ENCODE peak calls at places on chromosomes 16 and 17, in four cellular contexts. One of them, this sample, is unnamed. For H3K4me1 and H3K9me3, the result is how much of the 10 kb centered on the place peaks cover.

GRCh38 chr16:83706394-83706793 is 101.4 kb upstream of the HSBP1 start:
- DNase-seq in neural progenitor cell: no peak
- DNase-seq in endodermal cell: no peak
- DNase-seq in upper lobe of right lung: no peak
- DNase-seq in this sample: no peak

GRCh38 chr16:19210175-19210924 is 42.3 kb downstream of the SYT17 start:
- DNase-seq in upper lobe of right lung: no peak
- DNase-seq in endodermal cell: no peak
- DNase-seq in neural progenitor cell: no peak
- DNase-seq in this sample: no peak

GRCh38 chr17:4533522-4534502 is 21.4 kb downstream of the MYBBP1A start:
- DNase-seq in neural progenitor cell: peak
- DNase-seq in upper lobe of right lung: no peak
- DNase-seq in endodermal cell: peak
- DNase-seq in this sample: peak

GRCh38 chr17:17523714-17524075 is 27.5 kb upstream of the RASD1 start:
- DNase-seq in upper lobe of right lung: no peak
- DNase-seq in endodermal cell: no peak
- DNase-seq in neural progenitor cell: no peak
- DNase-seq in this sample: no peak

GRCh38 chr16:56286819-56287218 is 95.5 kb downstream of the GNAO1 start:
- DNase-seq in neural progenitor cell: no peak
- DNase-seq in endodermal cell: no peak
- DNase-seq in upper lobe of right lung: no peak
- DNase-seq in this sample: no peak

GRCh38 chr17:17073627-17074521 is 31.6 kb downstream of the MPRIP start:
- DNase-seq in neural progenitor cell: no peak
- DNase-seq in endodermal cell: no peak
- DNase-seq in upper lobe of right lung: peak
- DNase-seq in this sample: peak

GRCh38 chr16:59296002-59296401 is 561.9 kb upstream of the GOT2 start:
- DNase-seq in upper lobe of right lung: no peak
- DNase-seq in endodermal cell: peak
- DNase-seq in neural progenitor cell: peak
- DNase-seq in this sample: no peak

GRCh38 chr16:20803561-20804214 is 2.6 kb downstream of the ERI2 start:
- DNase-seq in neural progenitor cell: no peak
- DNase-seq in upper lobe of right lung: no peak
- DNase-seq in endodermal cell: no peak
- DNase-seq in this sample: no peak

GRCh38 chr17:49553676-49554335 is 21.9 kb upstream of the NXPH3 start:
- DNase-seq in endodermal cell: no peak
- DNase-seq in neural progenitor cell: peak
- DNase-seq in upper lobe of right lung: no peak
- DNase-seq in this sample: no peak

GRCh38 chr16:17939052-17939673 is 397.4 kb downstream of the NPIPA8 start:
- DNase-seq in endodermal cell: no peak
- DNase-seq in neural progenitor cell: no peak
- DNase-seq in upper lobe of right lung: no peak
- DNase-seq in this sample: no peak

GRCh38 chr16:57911711-57912110 is 59.2 kb downstream of the CNGB1 start:
- DNase-seq in upper lobe of right lung: no peak
- DNase-seq in neural progenitor cell: no peak
- DNase-seq in endodermal cell: no peak
- DNase-seq in this sample: no peak

GRCh38 chr16:1773703-1774455 is 945 bp upstream of the MRPS34 start:
- DNase-seq in neural progenitor cell: no peak
- DNase-seq in upper lobe of right lung: no peak
- DNase-seq in endodermal cell: no peak
- DNase-seq in this sample: no peak

GRCh38 chr17:29138991-29139682 is 41.1 kb downstream of the MYO18A start:
- DNase-seq in upper lobe of right lung: no peak
- DNase-seq in endodermal cell: no peak
- DNase-seq in neural progenitor cell: no peak
- DNase-seq in this sample: peak

GRCh38 chr16:28528463-28528867 is 10.3 kb downstream of the NUPR1 start:
- DNase-seq in endodermal cell: no peak
- DNase-seq in upper lobe of right lung: no peak
- DNase-seq in neural progenitor cell: no peak
- DNase-seq in this sample: no peak

GRCh38 chr16:15726715-15727114 is 76.7 kb downstream of the NDE1 start:
- DNase-seq in upper lobe of right lung: no peak
- DNase-seq in neural progenitor cell: no peak
- DNase-seq in endodermal cell: no peak
- DNase-seq in this sample: peak

GRCh38 chr17:50326831-50327364 is 19.0 kb upstream of the XYLT2 start:
- DNase-seq in upper lobe of right lung: no peak
- DNase-seq in endodermal cell: peak
- DNase-seq in neural progenitor cell: no peak
- DNase-seq in this sample: no peak

GRCh38 chr17:50871369-50871768 is 5.2 kb upstream of the TOB1 start:
- DNase-seq in upper lobe of right lung: no peak
- DNase-seq in neural progenitor cell: no peak
- DNase-seq in endodermal cell: no peak
- DNase-seq in this sample: no peak

GRCh38 chr17:2215616-2216364 is 87.8 kb downstream of the SMG6 start:
- DNase-seq in neural progenitor cell: peak
- DNase-seq in endodermal cell: peak
- DNase-seq in upper lobe of right lung: peak
- DNase-seq in this sample: peak

GRCh38 chr16:23119570-23119969 is 29.7 kb downstream of the USP31 start:
- DNase-seq in endodermal cell: no peak
- DNase-seq in upper lobe of right lung: no peak
- DNase-seq in neural progenitor cell: no peak
- DNase-seq in this sample: no peak

GRCh38 chr16:66508914-66509496 is 40.9 kb downstream of the TK2 start:
- DNase-seq in neural progenitor cell: no peak
- DNase-seq in endodermal cell: no peak
- DNase-seq in upper lobe of right lung: no peak
- DNase-seq in this sample: no peak

GRCh38 chr16:11076259-11077018 is 132.1 kb downstream of the CLEC16A start:
- DNase-seq in neural progenitor cell: peak
- DNase-seq in endodermal cell: no peak
- DNase-seq in upper lobe of right lung: no peak
- DNase-seq in this sample: no peak

GRCh38 chr17:15516150-15516549 is 47.1 kb downstream of the TVP23C start:
- DNase-seq in upper lobe of right lung: no peak
- DNase-seq in neural progenitor cell: no peak
- DNase-seq in endodermal cell: peak
- DNase-seq in this sample: no peak

GRCh38 chr17:17661834-17662233 is 19.4 kb upstream of the RAI1 start:
- DNase-seq in endodermal cell: no peak
- DNase-seq in neural progenitor cell: peak
- DNase-seq in upper lobe of right lung: no peak
- DNase-seq in this sample: no peak

GRCh38 chr17:29136998-29137730 is 43.0 kb downstream of the MYO18A start:
- DNase-seq in neural progenitor cell: no peak
- DNase-seq in endodermal cell: no peak
- DNase-seq in upper lobe of right lung: no peak
- DNase-seq in this sample: no peak

GRCh38 chr16:11626657-11627291 is 40.1 kb upstream of the LITAF start:
- DNase-seq in upper lobe of right lung: no peak
- DNase-seq in neural progenitor cell: no peak
- DNase-seq in endodermal cell: no peak
- DNase-seq in this sample: no peak

GRCh38 chr17:17376362-17376761 is 73.2 kb downstream of the NT5M start:
- DNase-seq in endodermal cell: no peak
- DNase-seq in neural progenitor cell: no peak
- DNase-seq in upper lobe of right lung: peak
- DNase-seq in this sample: no peak

GRCh38 chr16:11240636-11241473 is 15.1 kb downstream of the SOCS1 start:
- DNase-seq in neural progenitor cell: no peak
- DNase-seq in upper lobe of right lung: no peak
- DNase-seq in endodermal cell: no peak
- DNase-seq in this sample: no peak

GRCh38 chr17:72104164-72104862 is 16.5 kb upstream of the SOX9 start:
- DNase-seq in neural progenitor cell: no peak
- DNase-seq in upper lobe of right lung: no peak
- DNase-seq in endodermal cell: peak
- DNase-seq in this sample: no peak

GRCh38 chr16:58272855-58273254 is 22.0 kb downstream of the PRSS54 start:
- DNase-seq in upper lobe of right lung: no peak
- DNase-seq in endodermal cell: no peak
- DNase-seq in neural progenitor cell: no peak
- DNase-seq in this sample: no peak

GRCh38 chr17:57436565-57436964 is 180.2 kb downstream of the MSI2 start:
- DNase-seq in neural progenitor cell: no peak
- DNase-seq in endodermal cell: no peak
- DNase-seq in upper lobe of right lung: no peak
- DNase-seq in this sample: no peak

GRCh38 chr17:57440522-57441269 is 184.4 kb downstream of the MSI2 start:
- DNase-seq in upper lobe of right lung: no peak
- DNase-seq in neural progenitor cell: peak
- DNase-seq in endodermal cell: peak
- DNase-seq in this sample: peak

GRCh38 chr17:57434361-57434760 is 178.0 kb downstream of the MSI2 start:
- DNase-seq in upper lobe of right lung: no peak
- DNase-seq in neural progenitor cell: no peak
- DNase-seq in endodermal cell: no peak
- DNase-seq in this sample: no peak

GRCh38 chr17:57441270-57441600 is 184.9 kb downstream of the MSI2 start:
- DNase-seq in upper lobe of right lung: no peak
- DNase-seq in neural progenitor cell: no peak
- DNase-seq in endodermal cell: no peak
- DNase-seq in this sample: no peak

DNA sequence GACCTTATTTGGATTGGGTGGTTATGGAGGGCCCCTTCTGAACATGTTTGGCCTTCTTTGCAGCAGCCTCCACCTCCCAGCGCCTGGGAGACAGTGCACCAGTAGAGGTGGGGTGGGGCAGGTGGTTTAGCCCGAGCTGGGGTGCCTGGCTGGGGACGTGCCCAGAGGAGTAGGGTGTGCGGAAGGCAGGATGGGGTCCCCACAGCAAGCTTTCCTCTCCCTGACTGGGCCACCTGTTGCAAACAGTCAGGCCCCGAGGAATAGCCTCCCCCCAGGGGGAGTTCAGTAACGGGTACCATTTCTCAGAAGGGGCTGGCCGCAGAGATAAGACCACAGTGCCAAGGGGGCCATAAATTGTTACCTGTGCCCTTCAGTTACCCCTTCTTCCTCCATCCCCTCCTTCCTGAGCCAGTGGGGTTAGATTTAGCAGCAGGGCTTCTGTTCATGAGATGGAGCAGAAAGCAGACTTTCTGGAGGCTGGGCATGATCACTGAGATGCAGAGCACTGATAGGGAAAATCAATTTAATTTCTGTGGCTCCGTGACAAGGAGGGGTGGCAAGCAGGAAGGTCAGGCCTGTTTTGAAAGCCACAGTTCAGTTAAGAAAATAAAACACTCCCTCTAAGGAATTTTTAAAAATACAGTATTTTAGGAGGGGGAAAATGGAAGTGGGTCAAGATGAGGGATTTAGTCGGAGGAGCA is 181.9 kb downstream of the MSI2 start:
- DNase-seq in endodermal cell: no peak
- DNase-seq in neural progenitor cell: no peak
- DNase-seq in upper lobe of right lung: no peak
- DNase-seq in this sample: no peak
- H3K4me1 ChIP-seq in endodermal cell: under half
- H3K4me1 ChIP-seq in neural progenitor cell: under half
- H3K4me1 ChIP-seq in upper lobe of right lung: under half
- H3K4me1 ChIP-seq in this sample: under half

DNA sequence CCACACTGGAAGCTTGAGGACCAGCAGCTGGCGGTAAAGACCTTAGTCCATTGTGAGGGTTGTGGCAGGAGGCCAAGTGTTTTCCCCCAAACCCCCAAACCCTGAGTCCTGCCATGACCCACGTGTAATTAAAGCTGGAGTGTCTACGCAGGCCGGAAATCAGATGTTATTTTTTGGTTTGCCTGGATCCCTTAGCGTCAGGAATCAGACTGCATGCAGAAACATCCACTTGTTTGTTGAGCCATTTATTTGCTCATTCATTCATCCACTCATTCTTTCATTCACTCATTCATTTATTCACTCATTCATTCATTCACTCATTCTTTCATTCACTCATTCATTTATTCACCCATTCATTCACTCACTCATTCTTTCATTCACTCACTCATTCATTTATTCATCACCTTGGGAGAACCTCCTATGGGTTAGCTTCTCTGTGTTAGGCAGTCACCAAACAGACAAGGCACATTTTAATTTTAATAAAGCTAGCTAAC is 313.1 kb downstream of the MAF start:
- DNase-seq in upper lobe of right lung: no peak
- DNase-seq in neural progenitor cell: no peak
- DNase-seq in endodermal cell: no peak
- DNase-seq in this sample: no peak
- H3K4me3 ChIP-seq in upper lobe of right lung: peak
- H3K4me3 ChIP-seq in neural progenitor cell: no peak
- H3K4me3 ChIP-seq in endodermal cell: no peak
- H3K4me3 ChIP-seq in this sample: no peak

DNA sequence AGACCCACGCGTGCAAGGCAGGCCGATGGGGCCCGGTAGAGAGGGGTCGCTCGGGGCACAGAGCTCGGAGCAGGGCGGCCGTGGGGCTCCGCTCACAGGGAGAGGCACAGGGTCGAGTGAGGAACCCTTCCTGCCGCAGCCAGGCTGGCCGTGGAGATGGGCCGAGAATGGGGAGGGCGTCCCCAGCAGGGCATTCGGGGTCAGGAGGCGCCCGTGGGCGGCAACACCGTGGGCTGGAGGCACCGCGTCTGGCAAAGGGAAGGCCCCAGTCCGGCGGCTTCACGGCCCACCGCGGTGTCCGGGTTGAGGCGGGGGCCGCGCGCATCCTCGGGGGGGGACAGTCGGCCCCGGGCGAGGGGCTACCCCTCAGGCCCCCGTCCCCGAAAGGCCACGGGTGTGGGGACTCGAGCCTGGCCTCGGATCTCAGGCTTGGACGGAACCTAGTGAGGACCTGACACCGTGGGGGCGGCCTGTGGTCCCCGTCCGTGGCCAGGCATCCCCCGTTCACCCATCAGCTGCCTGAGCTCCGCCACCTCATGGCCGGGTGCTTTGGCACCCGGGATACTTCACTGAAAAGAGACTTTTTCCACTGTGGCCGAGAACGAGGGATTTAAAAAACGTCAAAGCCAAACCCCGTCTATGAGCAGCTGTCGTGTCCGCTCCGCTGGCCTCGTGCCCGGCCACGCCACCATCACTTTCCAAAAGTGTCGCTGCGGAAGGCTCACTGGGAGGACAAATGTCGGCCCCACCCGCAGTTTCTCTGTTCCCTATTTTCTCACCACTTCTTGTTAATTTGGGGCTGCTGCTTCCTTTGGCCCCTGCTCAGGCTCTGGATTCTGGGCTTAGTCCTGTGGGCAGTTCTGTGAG is 73.6 kb downstream of the METRNL start:
- DNase-seq in endodermal cell: peak
- DNase-seq in neural progenitor cell: no peak
- DNase-seq in upper lobe of right lung: no peak
- DNase-seq in this sample: peak
- H3K9me3 ChIP-seq in endodermal cell: under half
- H3K9me3 ChIP-seq in neural progenitor cell: under half
- H3K9me3 ChIP-seq in upper lobe of right lung: under half
- H3K9me3 ChIP-seq in this sample: under half

DNA sequence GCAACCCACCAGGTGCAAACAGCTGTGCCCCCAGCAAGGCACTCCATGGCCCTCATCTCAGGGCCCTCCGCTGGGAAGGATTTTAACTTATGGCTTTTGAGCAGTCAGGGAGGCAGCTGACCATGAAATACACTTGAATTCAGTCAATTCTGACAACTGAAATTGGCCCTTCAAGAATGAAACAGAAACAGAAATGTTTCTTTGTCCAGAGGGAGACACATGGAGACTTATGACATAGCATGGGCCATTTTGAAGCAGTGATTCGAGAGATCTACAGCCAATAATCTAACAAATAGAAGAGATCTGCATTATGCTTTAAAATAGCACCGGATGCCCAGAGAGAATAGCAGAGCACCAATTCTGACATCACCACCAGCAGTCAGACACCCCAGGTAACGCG is 7.5 kb downstream of the CACNG1 start:
- DNase-seq in neural progenitor cell: no peak
- DNase-seq in endodermal cell: no peak
- DNase-seq in upper lobe of right lung: no peak
- DNase-seq in this sample: no peak
- H3K4me1 ChIP-seq in neural progenitor cell: under half
- H3K4me1 ChIP-seq in endodermal cell: under half
- H3K4me1 ChIP-seq in upper lobe of right lung: under half
- H3K4me1 ChIP-seq in this sample: under half

This sample was measured in mucosa of descending colon.